ENCODE peak calls at places on chromosomes 16 and 17, in four cellular contexts. H is left ventricle myocardium inferior, U is lung, B is transverse colon. P is an unnamed sample.
A peak's percentile ranks its signal among the peaks of the same experiment; 100 is the strongest.

GRCh38 chr17:32461853-32462617 is 17.7 kb downstream of the PSMD11 start:
- DNase-seq in H (no peak), U (no peak), B (peak; percentile 63), P (no peak)

GRCh38 chr16:47887496-47887895 is 268.3 kb downstream of the ABCC12 start:
- DNase-seq in H (no peak), U (no peak), B (no peak), P (no peak)

GRCh38 chr17:34820166-34820920 is 140.9 kb downstream of the CCT6B start:
- DNase-seq in H (no peak), U (no peak), B (no peak), P (no peak)

GRCh38 chr16:81350306-81350615 is 35.5 kb downstream of the GAN start:
- DNase-seq in H (no peak), U (no peak), B (no peak), P (no peak)

GRCh38 chr16:17375388-17376304 is 95.1 kb downstream of the XYLT1 start:
- DNase-seq in H (no peak), U (no peak), B (no peak), P (no peak)

GRCh38 chr16:1075546-1075945 is 3.0 kb downstream of the SSTR5 start:
- DNase-seq in H (no peak), U (no peak), B (no peak), P (no peak)

GRCh38 chr16:55710466-55710865 is 54.7 kb downstream of the SLC6A2 start:
- DNase-seq in H (no peak), U (no peak), B (no peak), P (no peak)

GRCh38 chr17:73196500-73196899 is 3.6 kb downstream of the COG1 start:
- DNase-seq in H (no peak), U (no peak), B (peak; percentile 73), P (peak; percentile 65)

GRCh38 chr17:64580384-64581307 is 73.9 kb downstream of the CEP95 start:
- DNase-seq in H (no peak), U (no peak), B (no peak), P (no peak)

GRCh38 chr17:51166198-51166986 is at the start of gene NME2:
- DNase-seq in H (peak; percentile 91), U (peak; percentile 90), B (peak; percentile 95), P (peak; percentile 91)

GRCh38 chr17:65064452-65065019 is 8.0 kb upstream of the GNA13 start:
- DNase-seq in H (no peak), U (no peak), B (no peak), P (no peak)

GRCh38 chr16:88393034-88393433 is 10.3 kb downstream of the ZNF469 start:
- DNase-seq in H (peak; percentile 36), U (no peak), B (no peak), P (peak; percentile 72)

GRCh38 chr17:64028874-64029464 is 8.5 kb upstream of the ICAM2 start:
- DNase-seq in H (peak; percentile 42), U (peak; percentile 63), B (peak; percentile 72), P (no peak)

GRCh38 chr17:37259030-37259735 is 116.6 kb upstream of the C17orf78 start:
- DNase-seq in H (no peak), U (no peak), B (no peak), P (no peak)

GRCh38 chr17:9839433-9839832 is 13.7 kb downstream of the GLP2R start:
- DNase-seq in H (no peak), U (no peak), B (no peak), P (no peak)

GRCh38 chr16:85460983-85461813 is 151.9 kb upstream of the GSE1 start:
- DNase-seq in H (no peak), U (peak; percentile 47), B (no peak), P (peak; percentile 47)
- H3K4me1 ChIP-seq in H (peaks cover 69% of the 10 kb centered on the region), U (peaks cover 25% of the 10 kb centered on the region), B (peaks cover 53% of the 10 kb centered on the region), P (no peaks in the 10 kb centered on the region)

GRCh38 chr17:1559743-1560581 is 2.6 kb downstream of the PITPNA start:
- DNase-seq in H (no peak), U (no peak), B (peak; percentile 49), P (no peak)

GRCh38 chr17:1562178-1562643 is 381 bp downstream of the PITPNA start:
- DNase-seq in H (peak; percentile 51), U (peak; percentile 55), B (peak; percentile 57), P (no peak)

GRCh38 chr17:1559047-1559742 is 3.4 kb downstream of the PITPNA start:
- DNase-seq in H (no peak), U (no peak), B (no peak), P (no peak)

GRCh38 chr17:1561420-1562177 is 993 bp downstream of the PITPNA start:
- DNase-seq in H (no peak), U (no peak), B (no peak), P (no peak)

DNA sequence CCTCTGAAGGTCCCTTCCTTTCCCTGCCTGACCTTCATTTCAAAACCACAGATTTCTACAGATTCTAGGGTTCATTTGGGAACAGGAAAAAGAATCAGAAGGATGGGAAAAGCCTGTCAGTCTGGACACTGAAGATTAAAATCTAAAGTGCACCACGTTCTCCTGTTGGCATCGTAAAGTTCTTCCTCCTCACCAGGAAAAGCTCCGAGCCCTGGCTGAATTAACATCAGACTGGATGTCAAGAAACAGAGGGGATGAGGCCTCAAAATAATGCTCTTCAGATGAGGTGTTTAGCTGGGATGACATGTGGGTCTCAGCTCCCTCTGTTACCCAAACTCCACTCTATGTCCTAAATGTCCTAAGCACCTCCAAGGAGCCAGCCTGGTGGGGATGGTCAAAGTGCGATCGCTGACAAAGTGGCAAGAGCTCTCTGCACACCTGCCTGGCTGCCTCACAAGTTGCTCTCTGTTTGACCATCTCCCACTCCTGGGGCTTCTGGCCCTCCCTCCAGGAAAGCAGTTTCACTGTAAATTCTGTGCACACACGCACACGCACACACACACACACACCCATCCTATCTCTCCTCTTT is 1.9 kb downstream of the PITPNA start:
- DNase-seq in H (no peak), U (no peak), B (no peak), P (no peak)
- H3K4me3 ChIP-seq in H (peak overlapping the region; percentile 90), U (no peak overlapping the region), B (peak overlapping the region; percentile 74), P (peak overlapping the region; percentile 94)

DNA sequence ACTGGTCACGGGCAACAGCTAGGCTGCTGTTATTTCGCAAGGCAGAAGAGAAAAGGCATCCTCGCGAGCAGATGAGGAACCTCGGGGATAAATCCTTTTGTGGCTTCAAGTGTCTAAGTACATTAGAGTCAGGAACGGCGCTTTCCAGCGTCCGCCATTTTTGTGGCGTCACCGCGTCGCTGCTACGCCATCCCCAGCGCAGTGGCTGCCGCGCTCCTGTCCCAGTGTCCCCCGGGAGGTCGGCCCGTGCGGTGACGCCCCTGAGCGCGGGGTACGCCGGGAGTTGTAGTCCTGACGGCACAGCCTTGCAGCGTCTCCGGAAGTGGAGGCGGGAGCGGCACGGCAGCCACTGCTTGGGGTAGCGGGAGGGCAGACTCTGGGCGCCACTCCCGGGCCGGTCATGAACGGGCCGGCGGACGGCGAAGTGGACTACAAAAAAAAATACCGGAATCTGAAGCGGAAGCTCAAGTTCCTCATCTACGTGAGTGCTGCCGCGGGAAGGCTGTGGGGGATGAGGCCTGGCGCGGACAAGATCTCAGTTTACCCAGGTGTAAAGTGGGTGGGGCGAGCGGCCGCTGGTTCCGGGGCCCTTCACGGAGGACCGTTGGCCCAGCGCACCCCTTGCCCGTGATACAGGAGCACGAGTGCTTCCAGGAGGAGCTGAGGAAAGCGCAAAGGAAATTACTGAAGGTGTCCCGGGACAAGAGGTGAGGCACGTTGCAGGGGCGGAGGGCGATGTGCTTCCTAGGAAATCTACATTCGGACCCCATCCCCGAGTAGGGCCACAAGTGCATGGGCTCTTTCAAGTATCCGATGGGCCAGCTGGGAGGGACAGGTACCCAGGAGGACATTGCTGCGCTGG is at the start of gene INO80E:
- DNase-seq in H (peak; percentile 99), U (peak; percentile 99), B (peak; percentile 99), P (peak; percentile 99)
- TF ChIP-seq CTCF in H (no peak), U (no peak), B (no peak), P (no peak)

DNA sequence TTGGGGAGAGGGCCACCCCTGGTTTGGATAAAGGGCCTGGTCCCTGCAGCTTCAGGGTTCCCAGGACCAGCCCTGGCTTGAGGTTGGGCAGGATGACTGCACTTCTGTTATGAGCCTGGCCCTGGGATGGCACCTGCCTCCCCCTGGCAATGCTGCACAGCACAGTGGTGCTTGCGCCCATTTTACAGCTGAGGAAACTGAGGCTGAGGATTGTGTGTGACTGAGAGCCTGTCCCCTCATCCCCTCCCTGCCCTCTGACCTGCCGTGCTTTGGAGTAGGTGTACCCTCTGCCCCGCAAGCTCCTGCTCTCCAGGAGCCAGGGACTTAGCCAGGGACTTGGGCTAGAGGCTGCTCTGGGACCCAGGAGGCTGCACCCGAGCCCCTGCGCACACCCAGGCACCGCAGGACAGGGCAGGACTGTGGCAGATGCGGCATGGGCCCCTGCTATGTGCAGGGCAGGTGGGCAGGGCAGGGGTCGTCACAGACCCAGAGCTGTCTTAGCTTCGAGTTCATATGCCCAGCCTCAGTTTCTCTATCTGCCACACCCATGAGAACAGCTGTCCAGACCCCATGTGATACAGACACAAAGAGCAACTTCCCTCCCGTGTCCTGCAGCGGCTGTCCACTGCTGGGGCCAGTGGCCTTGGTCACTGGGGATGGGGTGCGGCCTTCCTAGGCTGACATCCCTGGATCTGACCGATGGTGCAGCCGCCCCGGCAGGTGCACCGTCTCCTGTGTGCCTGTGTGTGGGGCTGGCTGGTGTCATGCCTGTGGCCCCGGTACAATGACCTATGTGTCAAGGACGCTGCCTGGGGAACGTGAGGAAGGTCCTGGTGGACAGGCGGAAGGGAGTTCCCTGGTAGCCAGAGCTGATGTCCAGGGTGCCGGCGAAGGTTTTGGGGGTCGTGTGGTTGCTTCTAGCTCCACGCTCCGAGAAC is 36.6 kb downstream of the BAHCC1 start:
- DNase-seq in H (no peak), U (no peak), B (no peak), P (no peak)
- H3K4me1 ChIP-seq in H (peaks cover 81% of the 10 kb centered on the region), U (peaks cover 38% of the 10 kb centered on the region), B (peaks cover 44% of the 10 kb centered on the region), P (peaks cover 62% of the 10 kb centered on the region)

GRCh38 chr16:49407873-49408565 is 34.4 kb downstream of the C16orf78 start:
- DNase-seq in H (peak; percentile 85), U (peak; percentile 78), B (peak; percentile 91), P (peak; percentile 88)
- H3K4me3 ChIP-seq in H (no peak overlapping the region), U (no peak overlapping the region), B (no peak overlapping the region), P (no peak overlapping the region)

GRCh38 chr16:29318037-29318436 is 88.5 kb downstream of the NPIPB11 start:
- DNase-seq in H (no peak), U (no peak), B (no peak), P (no peak)
- TF ChIP-seq CTCF in H (peak; percentile 55), U (no peak), B (no peak), P (no peak)